ENCODE peak calls at places on chromosome 15, in six cellular contexts. T is A549, I is transverse colon, C is ovary, L is suprapubic skin, P is sigmoid colon. J is an unnamed sample.

GRCh38 chr15:32824777-32825176 is 107.0 kb downstream of the GREM1 start:
- DNase-seq in I (no peak), L (no peak), T (peak), C (no peak), P (no peak), J (no peak)

GRCh38 chr15:47514251-47514652 is 203.1 kb upstream of the SEMA6D start:
- DNase-seq in L (no peak), P (no peak), I (no peak), C (no peak), T (no peak), J (no peak)

GRCh38 chr15:92651877-92652575 is 3.5 kb downstream of the FAM174B start:
- DNase-seq in I (no peak), C (peak), L (no peak), T (no peak), P (no peak), J (no peak)

GRCh38 chr15:67165653-67166260 is 88.7 kb downstream of the AAGAB start:
- DNase-seq in C (no peak), I (no peak), L (no peak), P (peak), T (no peak), J (no peak)

GRCh38 chr15:22839046-22839705 is 710 bp downstream of the NIPA2 start:
- DNase-seq in P (no peak), I (no peak), L (no peak), T (peak), C (no peak), J (no peak)

GRCh38 chr15:63381301-63382192 is at the start of gene CA12:
- DNase-seq in T (peak), L (no peak), C (no peak), I (peak), P (peak), J (peak)

GRCh38 chr15:70379938-70380337 is 282.2 kb upstream of the TLE3 start:
- DNase-seq in T (no peak), C (no peak), L (peak), I (no peak), P (peak), J (no peak)

GRCh38 chr15:56772868-56773639 is 39.7 kb upstream of the ZNF280D start:
- DNase-seq in T (no peak), C (no peak), I (no peak), L (no peak), P (no peak), J (no peak)

GRCh38 chr15:93105510-93105909 is 16.5 kb upstream of the RGMA start:
- DNase-seq in C (no peak), L (no peak), P (no peak), I (no peak), T (no peak), J (no peak)

GRCh38 chr15:29102911-29103824 is 166.5 kb downstream of the NSMCE3 start:
- DNase-seq in L (no peak), P (no peak), I (no peak), T (no peak), C (peak), J (no peak)

GRCh38 chr15:48409623-48410022 is 78.4 kb downstream of the DUT start:
- DNase-seq in P (no peak), I (no peak), T (no peak), C (no peak), L (no peak), J (no peak)

GRCh38 chr15:92650256-92650655 is 5.3 kb downstream of the FAM174B start:
- DNase-seq in L (no peak), C (peak), T (no peak), I (no peak), P (no peak), J (no peak)

GRCh38 chr15:101137312-101137940 is 114.4 kb downstream of the CHSY1 start:
- DNase-seq in I (no peak), L (no peak), C (no peak), P (no peak), T (no peak), J (no peak)

GRCh38 chr15:91790826-91791225 is 62.7 kb upstream of the SLCO3A1 start:
- DNase-seq in P (no peak), L (no peak), C (no peak), I (no peak), T (no peak), J (no peak)

GRCh38 chr15:98896002-98896721 is 111.4 kb downstream of the PGPEP1L start:
- DNase-seq in I (no peak), T (peak), P (no peak), C (no peak), L (no peak), J (no peak)

GRCh38 chr15:25091421-25092158 is 136.8 kb downstream of the SNRPN start:
- DNase-seq in T (no peak), C (no peak), L (no peak), P (no peak), I (no peak), J (no peak)

GRCh38 chr15:72182673-72183072 is 14.9 kb downstream of the GRAMD2A start:
- DNase-seq in T (no peak), P (no peak), I (no peak), C (no peak), L (no peak), J (no peak)

GRCh38 chr15:46442196-46442595 is 807.4 kb downstream of the SQOR start:
- DNase-seq in T (no peak), L (no peak), P (no peak), C (no peak), I (no peak), J (no peak)

GRCh38 chr15:98904466-98905048 is 103.0 kb downstream of the PGPEP1L start:
- DNase-seq in C (no peak), I (peak), T (peak), L (no peak), P (peak), J (no peak)

GRCh38 chr15:48897144-48897814 is 19.3 kb downstream of the EID1 start:
- DNase-seq in P (no peak), L (no peak), I (no peak), T (no peak), C (no peak), J (no peak)

GRCh38 chr15:62791694-62792093 is 250.9 kb upstream of the TPM1 start:
- DNase-seq in I (no peak), P (no peak), L (no peak), C (no peak), T (no peak), J (no peak)

GRCh38 chr15:52486003-52486996 is 42.4 kb downstream of the MYO5A start:
- DNase-seq in T (no peak), P (no peak), L (no peak), C (no peak), I (no peak), J (no peak)

GRCh38 chr15:101320501-101321052 is 25.5 kb upstream of the SNRPA1 start:
- DNase-seq in C (no peak), I (peak), T (no peak), P (peak), L (no peak), J (peak)

GRCh38 chr15:62075595-62076279 is 9.0 kb downstream of the C2CD4A start:
- DNase-seq in T (no peak), I (peak), C (no peak), L (no peak), P (no peak), J (peak)

GRCh38 chr15:57731543-57732103 is 25.1 kb downstream of the POLR2M start:
- DNase-seq in L (no peak), I (no peak), P (no peak), T (no peak), C (no peak), J (no peak)

GRCh38 chr15:99057020-99057419 is 47.9 kb upstream of the SYNM start:
- DNase-seq in I (no peak), C (no peak), L (no peak), P (no peak), T (no peak), J (no peak)

DNA sequence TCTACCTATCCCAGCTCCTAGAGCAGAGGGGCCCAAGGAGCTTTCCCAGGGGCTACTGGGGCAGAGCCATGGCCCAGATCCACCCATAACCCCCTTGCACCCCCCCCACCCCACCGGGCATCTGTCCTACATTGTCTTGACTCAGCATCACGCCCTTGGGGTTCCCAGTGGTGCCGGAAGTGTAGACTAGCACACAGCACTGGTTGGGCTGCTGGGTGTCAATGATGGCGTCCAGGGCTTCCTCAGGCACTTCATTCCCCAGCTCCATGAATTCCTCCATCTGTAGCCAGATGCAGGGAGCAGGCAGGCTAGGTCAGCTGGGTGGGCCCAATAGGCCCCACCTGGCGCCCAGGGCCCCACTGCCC is 33.2 kb downstream of the IDH3A start:
- DNase-seq in I (no peak), P (no peak), C (no peak), T (no peak), L (no peak), J (no peak)
- TF ChIP-seq CTCF in I (no peak), P (no peak), C (no peak), T (no peak), L (no peak), J (no peak)

GRCh38 chr15:76309561-76310330 is 1.5 kb downstream of the ETFA start:
- DNase-seq in L (no peak), I (no peak), T (no peak), C (no peak), P (no peak), J (no peak)

GRCh38 chr15:76313731-76314130 is 2.5 kb upstream of the ETFA start:
- DNase-seq in T (no peak), P (no peak), I (no peak), C (no peak), L (no peak), J (no peak)

GRCh38 chr15:76312540-76313174 is 1.4 kb upstream of the ETFA start:
- DNase-seq in L (no peak), T (peak), C (no peak), P (no peak), I (no peak), J (no peak)

GRCh38 chr15:76311071-76311956 is at the start of gene ETFA:
- DNase-seq in P (peak), C (peak), L (peak), T (peak), I (peak), J (peak)

DNA sequence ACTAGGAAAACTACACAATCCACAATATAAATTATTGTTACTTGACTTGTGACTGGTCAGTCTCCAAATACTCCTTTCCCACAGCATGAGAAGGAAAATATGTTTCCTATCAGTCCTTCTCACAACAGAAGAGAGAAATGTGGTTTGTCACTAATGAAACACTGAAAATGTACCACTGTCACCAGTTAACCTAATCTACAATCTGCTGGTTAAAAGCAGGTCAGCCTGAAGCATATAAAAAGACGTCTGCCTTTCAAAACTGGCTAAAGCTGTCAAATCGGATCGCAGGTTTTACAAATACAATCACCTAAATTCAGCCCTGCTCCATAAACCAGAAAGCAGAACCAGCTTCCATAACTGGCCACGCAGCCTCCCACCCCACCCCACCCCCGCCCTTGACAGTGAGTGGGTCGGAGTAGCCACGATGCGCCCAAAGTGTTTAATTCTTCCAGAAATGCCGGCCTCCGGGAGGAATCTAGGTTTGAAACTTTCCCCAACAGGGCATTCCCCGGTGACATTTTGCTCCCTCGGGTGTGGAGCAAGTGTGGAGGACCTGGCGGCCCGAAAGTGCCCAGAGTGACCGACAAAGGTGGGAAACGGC is 699 bp downstream of the ETFA start:
- DNase-seq in C (no peak), I (no peak), T (peak), P (no peak), L (no peak), J (no peak)
- TF ChIP-seq EP300 in C (no peak), I (no peak), T (no peak), P (no peak), L (no peak), J (no peak)

DNA sequence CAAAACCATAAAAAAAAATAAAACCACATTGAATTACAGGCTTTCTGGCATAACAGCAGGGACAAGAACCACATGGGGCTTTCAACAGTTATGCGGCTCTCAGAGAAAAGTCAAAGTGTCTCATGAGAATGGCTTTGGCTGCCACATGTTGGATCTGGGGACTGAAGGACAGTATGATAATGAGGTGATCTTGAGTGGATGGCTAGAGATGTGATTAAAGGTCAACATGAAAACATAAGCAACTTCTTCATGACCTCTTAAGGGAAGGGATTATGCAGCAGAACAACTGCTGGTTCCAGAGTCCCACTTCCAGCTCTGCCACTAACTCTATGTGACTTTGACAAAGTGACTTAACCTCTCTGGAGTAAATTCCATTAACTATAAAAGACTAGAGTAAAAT is 5.2 kb downstream of the RAB27A start:
- DNase-seq in P (no peak), C (no peak), L (no peak), T (no peak), I (no peak), J (no peak)
- H3K4me3 ChIP-seq in P (no peak), C (no peak), L (no peak), T (no peak), I (no peak), J (no peak)

GRCh38 chr15:41585140-41586047 is 26.4 kb downstream of the TYRO3 start:
- DNase-seq in P (no peak), C (peak), T (peak), L (no peak), I (peak), J (peak)
- TF ChIP-seq CTCF in P (peak), C (peak), T (peak), L (peak), I (peak), J (no peak)

GRCh38 chr15:75532413-75533250 is 46.5 kb downstream of the PTPN9 start:
- DNase-seq in T (peak), P (peak), L (no peak), I (peak), C (peak), J (peak)
- TF ChIP-seq EP300 in T (no peak), P (peak), L (no peak), I (no peak), C (no peak), J (peak)

GRCh38 chr15:73928241-73928579 is 1.9 kb downstream of the LOXL1 start:
- DNase-seq in P (no peak), I (no peak), C (no peak), T (no peak), L (no peak), J (no peak)
- H3K4me3 ChIP-seq in P (peak), I (peak), C (peak), T (peak), L (peak), J (peak)

DNA sequence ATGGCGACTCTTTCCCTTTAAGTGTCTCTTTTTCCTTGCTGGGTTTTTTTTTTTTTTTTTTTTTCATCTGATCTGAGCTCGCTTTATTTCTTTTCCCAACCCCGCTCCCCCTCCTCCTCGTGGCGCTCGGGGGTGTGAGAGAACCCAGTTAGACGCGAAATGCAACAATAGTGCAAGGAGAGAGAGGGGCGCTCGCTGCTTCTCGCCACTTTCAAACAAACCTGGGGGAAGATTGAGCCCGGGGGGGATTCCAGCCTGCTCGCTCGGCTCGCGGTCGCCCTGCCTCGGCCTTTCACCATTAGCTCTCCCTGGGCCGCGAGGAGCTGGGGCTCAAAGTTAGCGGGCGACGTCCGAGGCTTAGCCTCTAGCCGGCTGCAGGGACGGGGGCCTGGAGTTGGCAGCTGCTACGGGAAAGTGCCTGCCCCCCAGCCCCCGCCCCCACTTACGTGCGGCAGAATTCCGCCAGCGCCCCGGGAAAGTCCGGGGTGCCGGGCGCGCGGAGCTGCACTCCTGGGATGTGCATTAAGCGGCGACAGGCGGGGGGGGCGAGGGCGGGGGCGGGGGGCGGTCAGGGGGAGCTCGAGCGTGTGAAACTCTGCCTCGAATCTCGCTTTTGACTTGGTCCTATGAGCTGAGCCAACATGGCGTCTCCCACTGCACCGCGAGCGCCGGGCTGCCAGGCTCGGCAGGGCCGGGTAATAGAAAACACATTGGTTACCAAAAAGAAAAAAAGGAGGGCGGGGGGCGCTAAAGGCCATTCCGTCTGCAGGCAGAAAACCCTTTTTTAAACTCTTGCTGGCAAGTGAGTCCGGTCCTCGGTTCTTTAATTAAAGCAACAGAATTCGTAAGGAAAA is 10.3 kb downstream of the NR2F2 start:
- DNase-seq in C (peak), L (no peak), P (peak), T (peak), I (peak), J (no peak)
- TF ChIP-seq CTCF in C (no peak), L (no peak), P (no peak), T (no peak), I (no peak), J (no peak)

GRCh38 chr15:96058103-96058851 is 272.2 kb upstream of the NR2F2 start:
- DNase-seq in I (no peak), P (no peak), L (no peak), C (no peak), T (no peak), J (no peak)
- TF ChIP-seq EP300 in I (no peak), P (no peak), L (no peak), C (no peak), T (no peak), J (no peak)

GRCh38 chr15:37765809-37766208 is 168.6 kb upstream of the TMCO5A start:
- DNase-seq in T (no peak), P (no peak), C (no peak), I (peak), L (no peak), J (no peak)
- H3K4me3 ChIP-seq in T (no peak), P (no peak), C (no peak), I (peak), L (no peak), J (no peak)